ENCODE peak calls at places on chromosomes 13 and 19, in nine cellular contexts. B is MCF 10A, N is IMR-90, M is GM13977, H is psoas muscle, I is left ventricle myocardium inferior, L is AG09309, U is nephron progenitor cell, X is AG04450. D is an unnamed sample.

GRCh38 chr13:62113145-62113544 is 697.5 kb upstream of the PCDH20 start:
- DNase-seq in I (no peak), L (no peak), U (no peak), N (no peak), H (no peak), X (no peak), B (no peak), M (no peak), D (no peak)

GRCh38 chr19:49820125-49820524 is 2.0 kb downstream of the MED25 start:
- DNase-seq in X (no peak), U (no peak), I (no peak), M (no peak), H (no peak), N (no peak), B (no peak), L (no peak), D (no peak)

GRCh38 chr19:5298502-5298901 is 42.1 kb downstream of the PTPRS start:
- DNase-seq in I (no peak), L (no peak), X (no peak), M (no peak), U (no peak), H (peak), B (peak), N (no peak), D (no peak)

GRCh38 chr19:34962945-34963530 is 991 bp downstream of the ZNF792 start:
- DNase-seq in I (no peak), M (no peak), B (no peak), H (no peak), N (peak), L (no peak), X (no peak), U (no peak), D (no peak)

GRCh38 chr19:58118979-58119733 is 21.1 kb upstream of the ZSCAN18 start:
- DNase-seq in U (no peak), L (no peak), N (no peak), M (no peak), B (peak), X (no peak), H (no peak), I (no peak), D (no peak)

GRCh38 chr13:42453091-42453645 is 120.8 kb upstream of the TNFSF11 start:
- DNase-seq in M (no peak), U (no peak), L (no peak), H (no peak), B (no peak), X (no peak), N (no peak), I (no peak), D (no peak)

GRCh38 chr19:18895828-18896341 is at the start of gene CERS1:
- DNase-seq in M (peak), N (no peak), H (no peak), L (no peak), X (no peak), U (peak), B (no peak), I (no peak), D (no peak)

GRCh38 chr13:99027260-99027659 is 49.4 kb upstream of the DOCK9 start:
- DNase-seq in N (no peak), I (no peak), X (no peak), B (no peak), L (no peak), U (no peak), H (no peak), M (no peak), D (no peak)

GRCh38 chr19:10102787-10103236 is 334 bp upstream of the ANGPTL6 start:
- DNase-seq in L (no peak), X (no peak), I (no peak), M (peak), H (no peak), U (no peak), B (no peak), N (no peak), D (no peak)

GRCh38 chr13:110548891-110549794 is 12.4 kb downstream of the RAB20 start:
- DNase-seq in N (no peak), B (no peak), H (no peak), M (no peak), I (no peak), U (no peak), L (no peak), X (no peak), D (no peak)

GRCh38 chr19:18539372-18539771 is 4.0 kb downstream of the FKBP8 start:
- DNase-seq in B (no peak), U (no peak), L (no peak), N (no peak), X (no peak), I (no peak), M (no peak), H (no peak), D (no peak)

GRCh38 chr19:12603714-12604113 is 6.9 kb downstream of the ZNF490 start:
- DNase-seq in B (no peak), I (no peak), L (no peak), M (peak), N (peak), X (no peak), U (no peak), H (no peak), D (no peak)

GRCh38 chr13:41130356-41130755 is 2.2 kb downstream of the KBTBD6 start:
- DNase-seq in H (no peak), U (no peak), L (no peak), B (no peak), I (no peak), X (no peak), M (no peak), N (peak), D (no peak)

GRCh38 chr19:13060233-13060963 is 42.3 kb downstream of the LYL1 start:
- DNase-seq in I (peak), H (no peak), L (no peak), B (no peak), U (no peak), N (no peak), X (no peak), M (no peak), D (no peak)

GRCh38 chr19:10603084-10603872 is 16.2 kb upstream of the AP1M2 start:
- DNase-seq in M (peak), X (no peak), H (peak), L (no peak), B (no peak), U (peak), N (no peak), I (peak), D (no peak)

GRCh38 chr19:50512999-50513745 is 541 bp downstream of the ASPDH start:
- DNase-seq in M (no peak), B (no peak), L (no peak), U (no peak), X (no peak), H (no peak), N (no peak), I (no peak), D (peak)

GRCh38 chr19:42528354-42529247 is at the start of gene CEACAM1:
- DNase-seq in H (no peak), N (no peak), M (peak), B (peak), L (no peak), X (no peak), I (no peak), U (no peak), D (no peak)

GRCh38 chr19:56097306-56097705 is 23.8 kb downstream of the ZNF787 start:
- DNase-seq in U (no peak), M (peak), I (peak), L (no peak), X (no peak), B (no peak), H (no peak), N (no peak), D (peak)

GRCh38 chr19:29596080-29596479 is 10.0 kb upstream of the POP4 start:
- DNase-seq in B (no peak), I (no peak), L (no peak), M (no peak), N (no peak), H (no peak), U (peak), X (no peak), D (no peak)

GRCh38 chr19:46287585-46287984 is 9.3 kb upstream of the HIF3A start:
- DNase-seq in X (no peak), N (no peak), I (no peak), U (no peak), M (no peak), B (no peak), H (no peak), L (no peak), D (no peak)

GRCh38 chr13:42174344-42175162 is 97.4 kb upstream of the AKAP11 start:
- DNase-seq in B (no peak), I (no peak), U (no peak), X (peak), M (no peak), L (no peak), H (no peak), N (peak), D (no peak)

GRCh38 chr13:44050450-44051063 is 170.9 kb downstream of the LACC1 start:
- DNase-seq in N (peak), X (no peak), L (no peak), I (no peak), M (peak), B (peak), H (no peak), U (no peak), D (no peak)
- TF ChIP-seq CTCF in N (peak), X (peak), L (peak), I (peak), M (peak), B (peak), H (peak), U (peak), D (peak)

GRCh38 chr13:24491853-24492252 is 20.7 kb downstream of the PARP4 start:
- DNase-seq in M (no peak), X (no peak), L (no peak), I (no peak), U (no peak), B (no peak), H (no peak), N (no peak), D (no peak)
- TF ChIP-seq CTCF in M (no peak), X (peak), L (no peak), I (no peak), U (no peak), B (no peak), H (no peak), N (no peak), D (peak)

DNA sequence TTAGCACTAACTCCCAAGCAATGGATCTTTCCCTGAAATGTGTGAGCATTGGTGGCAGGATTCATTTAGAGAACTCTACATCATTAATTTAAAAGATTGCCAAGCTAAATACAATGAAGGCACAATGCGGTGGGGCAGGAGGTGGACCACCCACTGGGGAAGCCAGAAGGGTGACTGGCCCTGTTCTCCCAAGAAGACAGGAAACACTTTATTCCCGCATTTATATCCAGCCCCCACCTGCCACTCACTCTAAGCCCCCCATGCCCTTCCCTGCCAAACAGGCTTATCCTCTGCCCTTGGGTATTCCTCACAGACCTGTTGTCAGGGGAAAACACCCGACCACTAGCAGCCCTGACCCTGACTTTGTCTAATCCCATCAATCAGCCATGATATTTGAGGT is 189.1 kb upstream of the UBL3 start:
- DNase-seq in M (no peak), H (no peak), L (no peak), B (no peak), X (no peak), U (no peak), N (no peak), I (no peak), D (no peak)
- TF ChIP-seq CTCF in M (no peak), H (no peak), L (no peak), B (no peak), X (no peak), U (no peak), N (no peak), I (no peak), D (no peak)

GRCh38 chr13:27622881-27623280 is 1.2 kb downstream of the POLR1D start:
- DNase-seq in B (no peak), L (no peak), X (no peak), N (no peak), M (no peak), H (no peak), I (no peak), U (no peak), D (no peak)

GRCh38 chr13:27621116-27621365 is 651 bp upstream of the POLR1D start:
- DNase-seq in N (no peak), U (no peak), L (no peak), H (no peak), M (no peak), I (no peak), B (no peak), X (no peak), D (no peak)

GRCh38 chr13:27621366-27622101 is at the start of gene POLR1D:
- DNase-seq in I (peak), X (no peak), B (peak), M (peak), L (no peak), H (peak), U (peak), N (peak), D (no peak)

GRCh38 chr13:27620377-27621115 is at the start of gene LNX2:
- DNase-seq in L (peak), M (peak), X (peak), U (peak), H (peak), I (peak), N (peak), B (peak), D (peak)

DNA sequence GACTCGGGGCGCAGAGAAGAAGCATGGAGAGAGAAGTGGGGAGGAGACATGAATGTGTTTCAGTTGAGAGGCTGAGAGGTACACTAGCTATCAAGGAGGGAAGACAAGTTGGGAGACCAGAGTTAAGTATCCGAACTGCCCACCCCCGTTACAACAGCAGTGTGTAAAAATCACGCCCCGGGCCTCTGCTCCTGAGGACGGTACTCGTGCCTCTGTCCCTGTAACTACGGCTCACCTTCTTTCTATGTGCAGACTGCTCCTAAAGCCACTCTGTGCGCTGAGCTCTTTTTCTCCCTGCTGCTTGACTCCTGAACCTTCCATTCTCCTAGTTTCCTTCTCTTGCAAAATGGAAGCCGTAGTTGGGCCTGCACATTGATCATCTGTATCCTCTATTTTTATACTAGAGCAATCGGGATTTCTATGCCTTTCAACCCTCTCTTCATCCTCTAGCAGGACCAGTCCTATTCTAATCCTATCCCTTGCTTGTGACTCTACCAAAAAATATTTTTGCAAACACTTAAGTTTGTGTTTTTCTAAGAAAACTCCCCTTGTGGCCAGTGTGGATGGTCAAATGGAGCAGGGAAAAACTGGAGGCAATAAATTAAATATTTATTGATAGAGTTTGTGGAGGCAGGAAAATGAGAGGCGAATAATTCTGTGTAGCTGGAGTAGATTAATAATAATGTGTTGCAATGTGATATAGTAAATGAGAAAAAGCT is 569 bp downstream of the POLR1D start:
- DNase-seq in L (no peak), M (peak), B (no peak), I (no peak), U (no peak), N (peak), X (no peak), H (no peak), D (no peak)
- TF ChIP-seq CTCF in L (peak), M (no peak), B (no peak), I (no peak), U (peak), N (peak), X (peak), H (no peak), D (peak)

DNA sequence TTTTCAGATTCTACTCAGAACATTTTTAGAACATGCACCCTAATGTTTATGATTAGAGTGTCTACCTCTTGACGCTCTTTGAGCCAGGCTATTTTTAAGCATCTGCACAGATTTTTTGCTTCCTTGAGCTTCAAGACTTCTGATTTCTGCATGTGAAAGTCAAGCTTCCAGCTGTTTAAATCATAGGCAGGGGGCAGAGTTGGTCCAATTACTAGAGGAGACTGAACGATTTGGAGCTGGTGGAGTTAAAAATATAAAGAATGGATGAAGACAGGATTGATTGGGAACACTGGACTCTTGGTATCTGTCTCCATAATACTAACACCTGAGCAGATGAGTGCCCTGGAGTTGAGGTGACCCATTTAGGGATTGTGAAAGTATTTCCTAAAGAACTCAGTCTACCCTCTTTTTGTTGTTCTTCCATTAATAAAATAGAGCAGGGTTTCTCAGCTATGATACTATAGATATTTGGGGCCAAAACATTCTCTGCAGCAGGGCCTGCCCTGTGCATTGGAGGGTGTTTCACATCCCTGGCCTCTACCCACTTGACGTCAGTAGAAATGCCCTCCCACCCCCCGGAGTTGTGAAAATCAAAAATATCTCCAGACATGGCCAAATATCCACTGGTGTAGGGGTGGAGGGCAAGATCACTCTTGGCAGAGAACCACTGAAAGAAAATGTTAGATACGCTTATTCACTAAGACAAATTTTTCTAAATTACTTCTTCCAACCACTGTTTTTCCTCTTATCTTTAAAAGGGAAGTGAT is 160.1 kb downstream of the COG6 start:
- DNase-seq in N (no peak), U (no peak), X (no peak), M (no peak), B (peak), H (no peak), I (no peak), L (no peak), D (no peak)
- TF ChIP-seq CTCF in N (no peak), U (no peak), X (no peak), M (no peak), B (no peak), H (no peak), I (peak), L (peak), D (peak)

GRCh38 chr19:45153339-45154063 is 7.3 kb downstream of the NKPD1 start:
- DNase-seq in L (no peak), I (peak), M (peak), H (peak), N (peak), U (peak), X (no peak), B (no peak), D (no peak)

GRCh38 chr19:45151821-45152503 is 8.8 kb downstream of the NKPD1 start:
- DNase-seq in H (no peak), X (no peak), I (no peak), L (no peak), N (no peak), U (no peak), M (no peak), B (no peak), D (no peak)

GRCh38 chr19:45154064-45154827 is 6.5 kb downstream of the NKPD1 start:
- DNase-seq in X (no peak), B (peak), M (peak), N (peak), L (peak), H (no peak), I (no peak), U (no peak), D (no peak)

GRCh38 chr19:45150731-45151725 is 9.8 kb downstream of the NKPD1 start:
- DNase-seq in H (no peak), B (peak), U (no peak), I (no peak), M (peak), L (no peak), N (no peak), X (no peak), D (no peak)

DNA sequence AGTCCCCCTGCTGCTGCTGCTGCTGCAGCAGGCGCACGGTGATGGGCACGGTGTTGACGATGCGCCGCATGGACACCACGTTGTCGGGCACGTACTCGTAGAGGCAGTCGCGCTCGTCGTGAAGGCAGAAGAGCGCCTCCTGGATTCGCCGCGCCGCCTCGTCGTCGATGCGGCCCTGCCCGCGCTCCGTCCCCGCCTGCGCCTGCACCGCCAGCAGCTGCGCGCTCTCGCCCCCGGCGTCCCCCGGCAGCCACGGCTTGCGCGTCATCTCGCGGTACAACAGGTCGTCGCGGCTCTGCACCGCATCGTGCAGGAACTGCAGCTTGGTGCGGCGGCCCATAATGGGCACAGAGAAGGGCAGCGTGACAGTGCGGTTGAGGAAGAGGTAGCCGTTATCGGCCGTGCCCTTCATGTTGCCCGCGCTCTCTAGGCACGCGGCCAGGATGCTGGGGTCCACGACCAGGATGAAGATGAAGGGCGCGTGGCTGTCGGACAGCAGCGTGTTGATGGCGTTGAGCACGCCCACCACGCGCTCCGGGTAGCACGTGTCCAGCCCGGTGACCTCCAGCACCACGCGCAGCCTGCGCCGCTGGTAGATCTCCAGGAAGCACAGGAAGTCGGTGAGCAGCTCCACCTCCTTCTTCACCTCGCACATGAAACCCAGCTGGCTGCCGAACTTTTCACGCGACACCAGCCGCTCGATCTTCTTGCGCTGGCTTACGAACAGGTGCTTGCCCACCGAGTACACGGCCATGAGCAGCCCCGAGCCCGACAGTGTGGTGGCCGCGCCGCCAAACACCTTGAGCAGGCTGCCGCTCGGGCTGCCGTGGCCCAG is 8.1 kb downstream of the NKPD1 start:
- DNase-seq in I (peak), N (peak), L (no peak), M (peak), H (peak), X (no peak), U (peak), B (no peak), D (no peak)
- TF ChIP-seq CTCF in I (no peak), N (no peak), L (no peak), M (peak), H (no peak), X (no peak), U (no peak), B (no peak), D (peak)

GRCh38 chr13:78689011-78689410 is 30.1 kb upstream of the OBI1 start:
- DNase-seq in H (no peak), X (no peak), N (no peak), L (no peak), U (no peak), M (no peak), B (no peak), I (no peak), D (no peak)
- TF ChIP-seq CTCF in H (peak), X (no peak), N (no peak), L (no peak), U (no peak), M (no peak), B (no peak), I (peak), D (peak)

GRCh38 chr19:16185925-16186234 is 670 bp downstream of the FAM32A start:
- DNase-seq in I (no peak), X (no peak), L (no peak), N (no peak), U (no peak), M (no peak), B (no peak), H (no peak), D (no peak)
- TF ChIP-seq CTCF in I (peak), X (peak), L (peak), N (peak), U (no peak), M (peak), B (peak), H (peak), D (peak)